ENCODE peak calls at places on chromosomes 1 and 21, in six cellular contexts. One of them, this sample, is unnamed.

GRCh38 chr1:84693774-84694173 is 3.5 kb upstream of the SSX2IP start:
- DNase-seq in PC-9: no peak
- DNase-seq in Peyer's patch: no peak
- DNase-seq in sigmoid colon: no peak
- DNase-seq in A549: no peak
- DNase-seq in heart left ventricle: no peak
- DNase-seq in this sample: no peak

GRCh38 chr1:167548059-167548932 is 5.3 kb downstream of the CREG1 start:
- DNase-seq in PC-9: no peak
- DNase-seq in Peyer's patch: no peak
- DNase-seq in sigmoid colon: no peak
- DNase-seq in A549: peak; percentile 46
- DNase-seq in heart left ventricle: no peak
- DNase-seq in this sample: no peak

GRCh38 chr1:203669739-203670138 is 43.1 kb downstream of the ATP2B4 start:
- DNase-seq in PC-9: no peak
- DNase-seq in Peyer's patch: no peak
- DNase-seq in sigmoid colon: no peak
- DNase-seq in A549: peak; percentile 45
- DNase-seq in heart left ventricle: no peak
- DNase-seq in this sample: no peak

GRCh38 chr1:115883240-115883639 is 42.3 kb upstream of the NHLH2 start:
- DNase-seq in PC-9: no peak
- DNase-seq in Peyer's patch: no peak
- DNase-seq in sigmoid colon: no peak
- DNase-seq in A549: no peak
- DNase-seq in heart left ventricle: no peak
- DNase-seq in this sample: no peak

GRCh38 chr1:154567386-154568164 is at the start of gene CHRNB2:
- DNase-seq in PC-9: no peak
- DNase-seq in Peyer's patch: peak; percentile 79
- DNase-seq in sigmoid colon: peak; percentile 70
- DNase-seq in A549: peak; percentile 22
- DNase-seq in heart left ventricle: peak; percentile 65
- DNase-seq in this sample: peak; percentile 89

GRCh38 chr1:182200025-182200814 is 138.7 kb upstream of the ZNF648 start:
- DNase-seq in PC-9: no peak
- DNase-seq in Peyer's patch: no peak
- DNase-seq in sigmoid colon: no peak
- DNase-seq in A549: no peak
- DNase-seq in heart left ventricle: no peak
- DNase-seq in this sample: no peak

GRCh38 chr1:202144510-202145324 is at the start of gene ARL8A:
- DNase-seq in PC-9: no peak
- DNase-seq in Peyer's patch: peak; percentile 88
- DNase-seq in sigmoid colon: peak; percentile 82
- DNase-seq in A549: peak; percentile 36
- DNase-seq in heart left ventricle: peak; percentile 85
- DNase-seq in this sample: peak; percentile 90

GRCh38 chr1:28783363-28783762 is 28.6 kb upstream of the OPRD1 start:
- DNase-seq in PC-9: no peak
- DNase-seq in Peyer's patch: no peak
- DNase-seq in sigmoid colon: no peak
- DNase-seq in A549: no peak
- DNase-seq in heart left ventricle: no peak
- DNase-seq in this sample: no peak

GRCh38 chr1:68111804-68112436 is 61.5 kb upstream of the DIRAS3 start:
- DNase-seq in PC-9: peak; percentile 46
- DNase-seq in Peyer's patch: peak; percentile 75
- DNase-seq in sigmoid colon: peak; percentile 88
- DNase-seq in A549: peak; percentile 79
- DNase-seq in heart left ventricle: peak; percentile 70
- DNase-seq in this sample: peak; percentile 87

GRCh38 chr1:183209533-183210158 is 23.6 kb downstream of the LAMC2 start:
- DNase-seq in PC-9: peak; percentile 87
- DNase-seq in Peyer's patch: peak; percentile 49
- DNase-seq in sigmoid colon: no peak
- DNase-seq in A549: peak; percentile 65
- DNase-seq in heart left ventricle: no peak
- DNase-seq in this sample: no peak

GRCh38 chr1:243559575-243560172 is 290.4 kb downstream of the AKT3 start:
- DNase-seq in PC-9: no peak
- DNase-seq in Peyer's patch: no peak
- DNase-seq in sigmoid colon: no peak
- DNase-seq in A549: peak; percentile 47
- DNase-seq in heart left ventricle: no peak
- DNase-seq in this sample: no peak

GRCh38 chr21:18832081-18832670 is 428.6 kb upstream of the TMPRSS15 start:
- DNase-seq in PC-9: no peak
- DNase-seq in Peyer's patch: no peak
- DNase-seq in sigmoid colon: no peak
- DNase-seq in A549: no peak
- DNase-seq in heart left ventricle: no peak
- DNase-seq in this sample: no peak

GRCh38 chr1:167934407-167935251 is 1.9 kb upstream of the DCAF6 start:
- DNase-seq in PC-9: no peak
- DNase-seq in Peyer's patch: no peak
- DNase-seq in sigmoid colon: no peak
- DNase-seq in A549: peak; percentile 21
- DNase-seq in heart left ventricle: no peak
- DNase-seq in this sample: no peak

GRCh38 chr1:228514421-228514820 is 27.2 kb downstream of the RNF187 start:
- DNase-seq in PC-9: no peak
- DNase-seq in Peyer's patch: peak; percentile 30
- DNase-seq in sigmoid colon: no peak
- DNase-seq in A549: no peak
- DNase-seq in heart left ventricle: no peak
- DNase-seq in this sample: no peak

GRCh38 chr1:27598288-27598687 is 5.7 kb downstream of the AHDC1 start:
- DNase-seq in PC-9: no peak
- DNase-seq in Peyer's patch: no peak
- DNase-seq in sigmoid colon: peak; percentile 87
- DNase-seq in A549: no peak
- DNase-seq in heart left ventricle: peak; percentile 87
- DNase-seq in this sample: peak; percentile 75

GRCh38 chr1:35655196-35655595 is 13.9 kb upstream of the PSMB2 start:
- DNase-seq in PC-9: no peak
- DNase-seq in Peyer's patch: no peak
- DNase-seq in sigmoid colon: no peak
- DNase-seq in A549: no peak
- DNase-seq in heart left ventricle: no peak
- DNase-seq in this sample: no peak

GRCh38 chr1:67824771-67825170 is 8.5 kb downstream of the GNG12 start:
- DNase-seq in PC-9: no peak
- DNase-seq in Peyer's patch: peak; percentile 70
- DNase-seq in sigmoid colon: no peak
- DNase-seq in A549: no peak
- DNase-seq in heart left ventricle: no peak
- DNase-seq in this sample: no peak

GRCh38 chr1:38005195-38006007 is at the start of gene FHL3:
- DNase-seq in PC-9: no peak
- DNase-seq in Peyer's patch: peak; percentile 69
- DNase-seq in sigmoid colon: peak; percentile 86
- DNase-seq in A549: no peak
- DNase-seq in heart left ventricle: peak; percentile 83
- DNase-seq in this sample: peak; percentile 70

GRCh38 chr1:201299968-201300367 is 16.7 kb downstream of the PKP1 start:
- DNase-seq in PC-9: peak; percentile 73
- DNase-seq in Peyer's patch: peak; percentile 91
- DNase-seq in sigmoid colon: no peak
- DNase-seq in A549: peak; percentile 37
- DNase-seq in heart left ventricle: peak; percentile 61
- DNase-seq in this sample: no peak

GRCh38 chr1:204150702-204151561 is 912 bp downstream of the ETNK2 start:
- DNase-seq in PC-9: no peak
- DNase-seq in Peyer's patch: no peak
- DNase-seq in sigmoid colon: no peak
- DNase-seq in A549: no peak
- DNase-seq in heart left ventricle: no peak
- DNase-seq in this sample: peak; percentile 77

GRCh38 chr1:211648336-211648735 is 27.1 kb downstream of the NEK2 start:
- DNase-seq in PC-9: peak; percentile 87
- DNase-seq in Peyer's patch: peak; percentile 89
- DNase-seq in sigmoid colon: no peak
- DNase-seq in A549: peak; percentile 58
- DNase-seq in heart left ventricle: no peak
- DNase-seq in this sample: no peak

GRCh38 chr1:217139513-217139912 is 416.3 kb upstream of the ESRRG start:
- DNase-seq in PC-9: no peak
- DNase-seq in Peyer's patch: no peak
- DNase-seq in sigmoid colon: no peak
- DNase-seq in A549: no peak
- DNase-seq in heart left ventricle: peak; percentile 47
- DNase-seq in this sample: no peak

GRCh38 chr1:192913683-192914082 is 104.8 kb downstream of the RGS2 start:
- DNase-seq in PC-9: no peak
- DNase-seq in Peyer's patch: no peak
- DNase-seq in sigmoid colon: no peak
- DNase-seq in A549: no peak
- DNase-seq in heart left ventricle: no peak
- DNase-seq in this sample: no peak

GRCh38 chr21:45347048-45347711 is 57.8 kb upstream of the COL18A1 start:
- DNase-seq in PC-9: no peak
- DNase-seq in Peyer's patch: no peak
- DNase-seq in sigmoid colon: no peak
- DNase-seq in A549: no peak
- DNase-seq in heart left ventricle: peak; percentile 20
- DNase-seq in this sample: peak; percentile 71

DNA sequence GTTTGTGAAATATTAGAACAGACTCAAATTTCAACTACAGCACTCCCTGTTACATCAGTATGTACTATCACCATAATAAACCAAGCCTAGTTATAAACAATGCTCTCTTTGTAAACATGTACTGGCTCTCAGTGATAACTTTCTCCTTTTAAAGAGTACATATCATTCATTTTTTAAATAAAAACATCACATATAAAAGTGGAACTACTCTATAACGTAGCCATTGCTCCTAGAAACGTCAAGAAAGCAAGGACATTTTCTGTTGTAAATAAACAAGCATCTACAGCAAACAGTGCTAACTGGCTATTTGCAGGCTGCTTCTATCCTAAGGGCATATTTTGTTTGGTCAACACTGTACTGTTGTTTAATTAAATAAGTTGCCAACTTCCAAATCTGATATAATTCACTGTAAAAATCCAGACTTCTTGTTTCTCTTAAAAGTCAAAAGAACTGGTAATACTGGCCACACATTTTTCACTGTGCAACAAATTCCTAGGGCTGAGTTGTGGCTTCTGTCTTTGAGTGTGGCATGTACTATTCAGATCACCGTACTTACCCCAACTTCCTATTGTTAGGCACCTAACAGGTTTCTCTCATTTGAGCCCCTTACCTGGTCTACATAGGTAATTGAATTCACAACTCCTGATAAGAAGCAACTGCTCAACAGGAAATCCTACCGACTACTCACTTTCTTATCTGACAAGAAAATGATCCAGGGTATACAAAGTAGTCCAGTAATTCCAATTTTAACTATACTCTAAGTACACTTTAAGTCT is 111.9 kb downstream of the DENND1B start:
- DNase-seq in PC-9: no peak
- DNase-seq in Peyer's patch: no peak
- DNase-seq in sigmoid colon: no peak
- DNase-seq in A549: no peak
- DNase-seq in heart left ventricle: no peak
- DNase-seq in this sample: no peak
- H3K27ac ChIP-seq in PC-9: peak overlapping the region; percentile 5
- H3K27ac ChIP-seq in Peyer's patch: no peak overlapping the region
- H3K27ac ChIP-seq in sigmoid colon: no peak overlapping the region
- H3K27ac ChIP-seq in A549: no peak overlapping the region
- H3K27ac ChIP-seq in heart left ventricle: no peak overlapping the region
- H3K27ac ChIP-seq in this sample: no peak overlapping the region

GRCh38 chr1:160625321-160625720 is 21.5 kb downstream of the SLAMF1 start:
- DNase-seq in PC-9: no peak
- DNase-seq in Peyer's patch: no peak
- DNase-seq in sigmoid colon: no peak
- DNase-seq in A549: no peak
- DNase-seq in heart left ventricle: no peak
- DNase-seq in this sample: no peak
- H3K4me1 ChIP-seq in PC-9: no peaks in the 10 kb centered on the region
- H3K4me1 ChIP-seq in Peyer's patch: no peaks in the 10 kb centered on the region
- H3K4me1 ChIP-seq in sigmoid colon: no peaks in the 10 kb centered on the region
- H3K4me1 ChIP-seq in A549: no peaks in the 10 kb centered on the region
- H3K4me1 ChIP-seq in heart left ventricle: no peaks in the 10 kb centered on the region
- H3K4me1 ChIP-seq in this sample: no peaks in the 10 kb centered on the region

GRCh38 chr1:58031416-58031815 is 515.1 kb downstream of the OMA1 start:
- DNase-seq in PC-9: no peak
- DNase-seq in Peyer's patch: no peak
- DNase-seq in sigmoid colon: no peak
- DNase-seq in A549: no peak
- DNase-seq in heart left ventricle: no peak
- DNase-seq in this sample: no peak
- H3K4me3 ChIP-seq in PC-9: no peak overlapping the region
- H3K4me3 ChIP-seq in Peyer's patch: no peak overlapping the region
- H3K4me3 ChIP-seq in sigmoid colon: no peak overlapping the region
- H3K4me3 ChIP-seq in A549: no peak overlapping the region
- H3K4me3 ChIP-seq in heart left ventricle: no peak overlapping the region
- H3K4me3 ChIP-seq in this sample: no peak overlapping the region

DNA sequence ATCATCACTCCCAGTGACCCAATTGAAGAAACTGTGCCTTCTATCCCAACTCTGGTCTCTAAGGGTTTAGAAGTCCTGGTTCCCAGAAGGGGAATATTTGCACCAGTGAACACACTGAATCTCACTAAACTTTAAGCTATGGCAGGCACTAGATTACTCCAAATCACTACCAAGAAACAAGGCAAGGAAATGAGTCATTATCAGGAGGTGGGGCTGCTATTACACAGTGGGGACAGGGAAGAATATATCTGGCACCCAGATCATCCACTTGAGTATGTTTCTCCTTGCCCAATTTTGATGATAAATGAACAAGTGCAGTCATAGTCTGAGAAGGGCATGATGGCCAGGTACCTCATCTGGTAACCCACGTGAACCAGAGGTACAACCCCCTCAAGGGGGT is 7.0 kb downstream of the MRPL9 start:
- DNase-seq in PC-9: no peak
- DNase-seq in Peyer's patch: no peak
- DNase-seq in sigmoid colon: no peak
- DNase-seq in A549: no peak
- DNase-seq in heart left ventricle: no peak
- DNase-seq in this sample: no peak
- H3K27ac ChIP-seq in PC-9: no peak overlapping the region
- H3K27ac ChIP-seq in Peyer's patch: no peak overlapping the region
- H3K27ac ChIP-seq in sigmoid colon: no peak overlapping the region
- H3K27ac ChIP-seq in A549: no peak overlapping the region
- H3K27ac ChIP-seq in heart left ventricle: no peak overlapping the region
- H3K27ac ChIP-seq in this sample: no peak overlapping the region

This sample was measured in right cardiac atrium.